ENCODE peak calls at places on chromosomes 16 and 17, in ten cellular contexts. X, A, O, F, W, I, E, B, C and G are unnamed samples.

GRCh38 chr16:57535680-57536305 is 578 bp downstream of the CCDC102A start:
- DNase-seq in X (peak), A (peak), O (peak), F (peak), W (peak), I (peak), E (peak), B (peak), C (peak), G (peak)

GRCh38 chr16:51816929-51817328 is 665.9 kb upstream of the SALL1 start:
- DNase-seq in X (no peak), A (no peak), O (no peak), F (no peak), W (no peak), I (no peak), E (no peak), B (no peak), C (no peak), G (no peak)

GRCh38 chr16:9800180-9800738 is 382.0 kb downstream of the GRIN2A start:
- DNase-seq in X (no peak), A (no peak), O (no peak), F (no peak), W (no peak), I (no peak), E (no peak), B (no peak), C (no peak), G (no peak)

GRCh38 chr16:70693231-70693671 is 7.4 kb upstream of the MTSS2 start:
- DNase-seq in X (no peak), A (no peak), O (no peak), F (no peak), W (no peak), I (no peak), E (peak), B (no peak), C (no peak), G (no peak)

GRCh38 chr17:59485018-59485417 is 80.4 kb upstream of the DHX40 start:
- DNase-seq in X (no peak), A (no peak), O (no peak), F (no peak), W (no peak), I (no peak), E (no peak), B (no peak), C (no peak), G (no peak)

GRCh38 chr17:58191259-58191896 is 1.1 kb upstream of the EPX start:
- DNase-seq in X (no peak), A (no peak), O (no peak), F (no peak), W (no peak), I (no peak), E (no peak), B (no peak), C (no peak), G (no peak)

GRCh38 chr16:67013823-67014640 is 14.9 kb upstream of the CBFB start:
- DNase-seq in X (peak), A (no peak), O (peak), F (peak), W (peak), I (peak), E (peak), B (peak), C (peak), G (peak)

GRCh38 chr16:69712914-69713581 is 13.3 kb downstream of the NQO1 start:
- DNase-seq in X (no peak), A (no peak), O (no peak), F (no peak), W (no peak), I (no peak), E (no peak), B (peak), C (no peak), G (no peak)

GRCh38 chr17:45413498-45413923 is 19.2 kb downstream of the ARHGAP27 start:
- DNase-seq in X (peak), A (no peak), O (no peak), F (no peak), W (no peak), I (peak), E (peak), B (no peak), C (no peak), G (peak)

GRCh38 chr16:21083729-21084268 is 66.8 kb downstream of the DNAH3 start:
- DNase-seq in X (peak), A (peak), O (peak), F (peak), W (no peak), I (peak), E (peak), B (peak), C (peak), G (peak)

GRCh38 chr16:48611329-48612137 is 1.6 kb upstream of the N4BP1 start:
- DNase-seq in X (no peak), A (peak), O (no peak), F (no peak), W (no peak), I (no peak), E (peak), B (peak), C (peak), G (peak)

GRCh38 chr17:75181608-75182318 is 996 bp downstream of the SUMO2 start:
- DNase-seq in X (peak), A (no peak), O (no peak), F (no peak), W (no peak), I (peak), E (peak), B (peak), C (peak), G (peak)

GRCh38 chr17:70819183-70819582 is 649.9 kb downstream of the KCNJ2 start:
- DNase-seq in X (no peak), A (no peak), O (no peak), F (no peak), W (no peak), I (no peak), E (no peak), B (no peak), C (no peak), G (no peak)

GRCh38 chr16:88317619-88317977 is 65.2 kb upstream of the ZNF469 start:
- DNase-seq in X (no peak), A (no peak), O (no peak), F (no peak), W (no peak), I (no peak), E (peak), B (no peak), C (no peak), G (no peak)